ENCODE peak calls at places on chromosome 9, in six cellular contexts. R is A549, O is HepG2, H is GM12878, I is endothelial cell of umbilical vein, G is K562. C is an unnamed sample.
A peak's percentile ranks its signal among the peaks of the same experiment; 100 is the strongest.

GRCh38 chr9:16221822-16222547 is 648.5 kb downstream of the BNC2 start:
- DNase-seq in R (no peak), O (no peak), H (no peak), I (peak; percentile 46), G (no peak), C (no peak)

GRCh38 chr9:127524373-127524772 is 73.1 kb downstream of the LRSAM1 start:
- DNase-seq in R (no peak), O (no peak), H (no peak), I (no peak), G (no peak), C (no peak)

GRCh38 chr9:33687779-33688178 is 107.6 kb upstream of the PRSS3 start:
- DNase-seq in R (no peak), O (no peak), H (no peak), I (no peak), G (peak; percentile 63), C (peak; percentile 75)

GRCh38 chr9:13721481-13722235 is 442.2 kb upstream of the MPDZ start:
- DNase-seq in R (no peak), O (no peak), H (no peak), I (no peak), G (no peak), C (no peak)

GRCh38 chr9:92181296-92181695 is 66.1 kb upstream of the SPTLC1 start:
- DNase-seq in R (no peak), O (no peak), H (no peak), I (no peak), G (no peak), C (peak; percentile 58)

GRCh38 chr9:6501526-6502210 is 88.7 kb downstream of the UHRF2 start:
- DNase-seq in R (no peak), O (no peak), H (no peak), I (no peak), G (no peak), C (no peak)

GRCh38 chr9:127451681-127452480 is 571 bp downstream of the LRSAM1 start:
- DNase-seq in R (peak; percentile 79), O (no peak), H (peak; percentile 47), I (peak; percentile 65), G (peak; percentile 79), C (peak; percentile 61)

GRCh38 chr9:97710356-97711222 is 13.4 kb upstream of the XPA start:
- DNase-seq in R (peak; percentile 86), O (peak; percentile 44), H (no peak), I (peak; percentile 69), G (peak; percentile 78), C (peak; percentile 77)

GRCh38 chr9:137030528-137030927 is 1.4 kb downstream of the FUT7 start:
- DNase-seq in R (no peak), O (no peak), H (peak; percentile 42), I (no peak), G (no peak), C (peak; percentile 98)

GRCh38 chr9:128470560-128470959 is 14.8 kb downstream of the ODF2 start:
- DNase-seq in R (no peak), O (no peak), H (no peak), I (no peak), G (no peak), C (peak; percentile 84)

GRCh38 chr9:84397822-84398221 is 57.3 kb upstream of the SLC28A3 start:
- DNase-seq in R (no peak), O (no peak), H (no peak), I (peak; percentile 65), G (peak; percentile 3), C (no peak)

GRCh38 chr9:119086590-119086989 is 282.6 kb downstream of the BRINP1 start:
- DNase-seq in R (no peak), O (no peak), H (no peak), I (no peak), G (no peak), C (no peak)

GRCh38 chr9:90991953-90992352 is 190.3 kb downstream of the SYK start:
- DNase-seq in R (no peak), O (peak; percentile 5), H (no peak), I (no peak), G (no peak), C (no peak)

GRCh38 chr9:89046832-89047231 is 55.6 kb downstream of the S1PR3 start:
- DNase-seq in R (no peak), O (no peak), H (no peak), I (no peak), G (no peak), C (no peak)

GRCh38 chr9:135885100-135885853 is 22.1 kb downstream of the CAMSAP1 start:
- DNase-seq in R (no peak), O (no peak), H (no peak), I (no peak), G (no peak), C (peak; percentile 20)

GRCh38 chr9:115035872-115036612 is 81.9 kb downstream of the TNC start:
- DNase-seq in R (no peak), O (no peak), H (peak; percentile 77), I (no peak), G (peak; percentile 8), C (peak; percentile 61)

GRCh38 chr9:1184146-1184545 is 134.0 kb downstream of the DMRT2 start:
- DNase-seq in R (no peak), O (no peak), H (no peak), I (no peak), G (no peak), C (no peak)

GRCh38 chr9:109232449-109232848 is 65.4 kb upstream of the FRRS1L start:
- DNase-seq in R (no peak), O (no peak), H (no peak), I (no peak), G (no peak), C (no peak)

GRCh38 chr9:72315510-72316287 is 49.3 kb downstream of the ZFAND5 start:
- DNase-seq in R (peak; percentile 40), O (no peak), H (no peak), I (no peak), G (no peak), C (peak; percentile 76)

GRCh38 chr9:19999491-20000057 is 210.7 kb upstream of the SLC24A2 start:
- DNase-seq in R (no peak), O (no peak), H (peak; percentile 92), I (peak; percentile 76), G (no peak), C (peak; percentile 53)

GRCh38 chr9:77440057-77440456 is 208.1 kb downstream of the GNA14 start:
- DNase-seq in R (no peak), O (no peak), H (no peak), I (no peak), G (no peak), C (peak; percentile 42)

GRCh38 chr9:127539259-127539981 is 72.7 kb upstream of the STXBP1 start:
- DNase-seq in R (no peak), O (no peak), H (no peak), I (peak; percentile 49), G (peak; percentile 66), C (no peak)

GRCh38 chr9:134136117-134136996 is 475 bp downstream of the WDR5 start:
- DNase-seq in R (peak; percentile 18), O (no peak), H (no peak), I (peak; percentile 24), G (peak; percentile 29), C (peak; percentile 41)

GRCh38 chr9:75891277-75892167 is 1.0 kb downstream of the PCSK5 start:
- DNase-seq in R (peak; percentile 26), O (no peak), H (no peak), I (peak; percentile 53), G (no peak), C (no peak)

GRCh38 chr9:129547063-129547462 is 73.8 kb downstream of the C9orf50 start:
- DNase-seq in R (no peak), O (no peak), H (no peak), I (no peak), G (no peak), C (no peak)
- TF ChIP-seq MYC in R (no peak), O (no peak), H (no peak), I (no peak), G (no peak), C (no peak)

DNA sequence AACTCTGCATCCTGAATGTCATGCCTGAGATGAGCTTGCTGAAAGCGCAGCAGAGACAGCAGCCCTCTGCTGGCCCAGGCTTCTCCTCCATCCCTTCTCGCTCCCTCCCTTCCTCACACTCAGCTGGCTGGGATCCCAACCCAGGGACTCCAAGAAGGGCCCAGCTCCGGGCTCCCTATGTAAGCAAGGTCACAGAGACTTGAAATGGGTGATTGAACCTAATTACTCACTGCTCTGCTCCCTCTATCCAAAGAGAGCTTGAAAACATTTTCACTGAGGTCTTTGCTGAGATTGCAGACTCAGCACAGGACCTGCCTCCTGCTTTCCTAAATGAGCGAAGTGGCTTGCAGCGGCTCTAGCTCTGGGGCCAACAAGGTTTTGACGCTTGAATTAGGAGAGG is 42.8 kb downstream of the RAPGEF1 start:
- DNase-seq in R (no peak), O (no peak), H (no peak), I (no peak), G (no peak), C (no peak)
- TF ChIP-seq CTCF in R (no peak), O (no peak), H (no peak), I (no peak), G (no peak), C (no peak)

DNA sequence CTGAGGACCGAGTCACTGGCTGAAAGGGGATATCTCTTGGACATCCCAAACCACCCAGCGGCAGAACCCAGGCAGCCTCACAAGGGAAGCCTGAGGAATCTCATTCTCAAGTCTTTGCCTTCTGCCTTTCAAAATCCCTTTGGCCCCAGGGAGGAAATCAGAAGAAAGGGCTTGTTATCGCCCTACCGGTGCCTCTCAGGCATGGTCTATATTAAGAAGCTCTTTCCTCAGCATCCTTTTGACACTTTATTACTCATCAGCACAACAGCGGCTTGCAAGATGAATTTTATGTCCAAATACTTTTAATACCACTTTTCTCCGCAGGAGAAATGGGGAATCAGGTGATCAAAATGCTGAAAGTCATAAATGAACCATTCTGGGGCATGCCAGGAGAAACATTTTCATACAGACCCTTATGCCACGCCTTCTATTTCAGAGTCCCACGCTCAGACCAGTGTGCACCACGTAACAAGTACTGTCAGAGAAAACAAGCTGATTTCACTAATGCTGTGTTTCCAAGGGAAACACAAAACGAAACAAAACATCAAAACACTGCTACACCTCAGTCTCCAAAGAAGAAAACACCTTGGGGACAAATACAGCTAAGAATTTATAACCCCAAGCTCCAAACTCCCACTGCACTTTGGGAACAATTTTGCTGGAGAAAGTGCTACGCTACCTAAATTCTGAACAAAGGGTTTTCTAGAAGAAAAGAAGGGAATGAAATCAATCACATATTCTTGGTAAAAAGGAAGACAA is 30.0 kb downstream of the RAPGEF1 start:
- DNase-seq in R (no peak), O (no peak), H (peak; percentile 77), I (peak; percentile 83), G (no peak), C (peak; percentile 39)
- TF ChIP-seq MAX in R (no peak), O (no peak), H (no peak), I (no peak), G (no peak), C (no peak)

GRCh38 chr9:123715258-123715657 is 214.7 kb downstream of the DENND1A start:
- DNase-seq in R (no peak), O (no peak), H (no peak), I (no peak), G (no peak), C (no peak)

GRCh38 chr9:123712399-123712798 is 217.5 kb downstream of the DENND1A start:
- DNase-seq in R (no peak), O (no peak), H (no peak), I (no peak), G (no peak), C (no peak)

GRCh38 chr9:123713282-123713681 is 216.6 kb downstream of the DENND1A start:
- DNase-seq in R (no peak), O (no peak), H (no peak), I (no peak), G (no peak), C (no peak)

DNA sequence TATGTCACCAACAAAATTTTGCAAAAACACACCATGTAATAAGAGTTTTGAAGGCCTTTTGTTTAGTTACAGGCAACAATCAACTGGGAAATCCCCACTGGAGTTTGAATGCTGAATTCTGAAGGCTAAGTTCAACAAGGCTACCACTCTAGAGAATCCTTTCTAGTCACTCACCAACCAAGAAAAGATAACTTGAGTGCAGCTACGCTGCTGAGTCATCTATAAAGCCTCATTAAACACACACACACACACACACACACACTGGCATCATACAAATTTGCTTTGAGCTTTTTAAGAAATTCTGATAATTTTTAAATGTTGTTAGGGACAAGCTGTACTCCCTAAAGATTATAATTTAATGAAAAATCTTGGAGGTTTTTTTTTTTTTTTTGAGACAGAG is 219.6 kb downstream of the DENND1A start:
- DNase-seq in R (peak; percentile 46), O (no peak), H (no peak), I (no peak), G (no peak), C (no peak)
- TF ChIP-seq MYC in R (no peak), O (no peak), H (no peak), I (no peak), G (no peak), C (no peak)